ENCODE peak calls at places on chromosomes 11 and 22, in five cellular contexts. V is Right ventricle myocardium superior, B is left ventricle myocardium inferior, E is foreskin fibroblast, C is activated T-cell treated with anti-CD3 and anti-CD28 coated beads for 4 hours. L is an unnamed sample.

GRCh38 chr11:66012946-66013761 is 1.3 kb downstream of the CST6 start:
- DNase-seq in V (no peak), B (no peak), E (no peak), C (no peak), L (no peak)

GRCh38 chr11:74468058-74468457 is 709 bp upstream of the KCNE3 start:
- DNase-seq in V (no peak), B (no peak), E (no peak), C (no peak), L (no peak)

GRCh38 chr11:10982695-10983492 is 125.0 kb upstream of the ZBED5 start:
- DNase-seq in V (no peak), B (no peak), E (peak), C (no peak), L (no peak)

GRCh38 chr11:85590848-85591483 is 36.2 kb downstream of the DLG2 start:
- DNase-seq in V (no peak), B (no peak), E (peak), C (no peak), L (peak)

GRCh38 chr22:41598081-41598480 is 8.4 kb upstream of the PMM1 start:
- DNase-seq in V (peak), B (no peak), E (peak), C (no peak), L (peak)

GRCh38 chr22:19801340-19802000 is 40.9 kb downstream of the TBX1 start:
- DNase-seq in V (peak), B (no peak), E (peak), C (no peak), L (no peak)

GRCh38 chr22:50303848-50304527 is 3.5 kb downstream of the PLXNB2 start:
- DNase-seq in V (peak), B (no peak), E (peak), C (no peak), L (no peak)

GRCh38 chr11:103378931-103379330 is 269.7 kb downstream of the DYNC2H1 start:
- DNase-seq in V (no peak), B (no peak), E (peak), C (no peak), L (no peak)

GRCh38 chr11:16547879-16548278 is 190.6 kb upstream of the C11orf58 start:
- DNase-seq in V (no peak), B (no peak), E (no peak), C (no peak), L (no peak)

GRCh38 chr22:31081963-31082605 is 966 bp downstream of the SMTN start:
- DNase-seq in V (no peak), B (no peak), E (peak), C (no peak), L (peak)

GRCh38 chr11:118224512-118225180 is at the start of gene JAML:
- DNase-seq in V (no peak), B (no peak), E (no peak), C (no peak), L (no peak)

GRCh38 chr11:61691378-61692156 is 11.4 kb downstream of the DAGLA start:
- DNase-seq in V (no peak), B (no peak), E (no peak), C (no peak), L (no peak)

GRCh38 chr11:45961841-45962240 is 39.4 kb downstream of the LARGE2 start:
- DNase-seq in V (no peak), B (no peak), E (no peak), C (no peak), L (no peak)

GRCh38 chr11:117300773-117301172 is 9.6 kb downstream of the BACE1-AS start:
- DNase-seq in V (no peak), B (no peak), E (peak), C (no peak), L (no peak)

GRCh38 chr11:64998141-64998540 is 1.4 kb upstream of the BATF2 start:
- DNase-seq in V (no peak), B (no peak), E (no peak), C (no peak), L (no peak)

GRCh38 chr11:82494988-82495432 is 238.7 kb downstream of the FAM181B start:
- DNase-seq in V (no peak), B (no peak), E (no peak), C (no peak), L (no peak)

GRCh38 chr22:37999640-38000272 is 15.4 kb upstream of the SOX10 start:
- DNase-seq in V (no peak), B (no peak), E (peak), C (no peak), L (no peak)

GRCh38 chr11:14300661-14301304 is 58.2 kb downstream of the RRAS2 start:
- DNase-seq in V (no peak), B (no peak), E (peak), C (peak), L (peak)

GRCh38 chr11:5986885-5987284 is at the start of gene OR52L1:
- DNase-seq in V (no peak), B (no peak), E (no peak), C (no peak), L (no peak)

GRCh38 chr22:17370766-17371181 is 1.5 kb downstream of the CECR2 start:
- DNase-seq in V (no peak), B (no peak), E (no peak), C (no peak), L (no peak)

GRCh38 chr11:76782526-76783293 is 446 bp upstream of the TSKU start:
- DNase-seq in V (peak), B (peak), E (peak), C (no peak), L (peak)

GRCh38 chr11:20451568-20451967 is 64.1 kb downstream of the PRMT3 start:
- DNase-seq in V (no peak), B (no peak), E (peak), C (no peak), L (no peak)

GRCh38 chr22:35376728-35377472 is 4.0 kb upstream of the HMOX1 start:
- DNase-seq in V (peak), B (peak), E (peak), C (no peak), L (peak)

GRCh38 chr22:39313258-39314001 is 6.0 kb downstream of the RPL3 start:
- DNase-seq in V (no peak), B (no peak), E (no peak), C (no peak), L (no peak)

GRCh38 chr11:1708716-1709115 is 11.7 kb downstream of the KRTAP5-6 start:
- DNase-seq in V (no peak), B (no peak), E (no peak), C (no peak), L (no peak)

GRCh38 chr22:45640291-45640940 is 31.2 kb upstream of the ATXN10 start:
- DNase-seq in V (no peak), B (peak), E (no peak), C (no peak), L (no peak)

GRCh38 chr11:10459029-10459970 is 4.2 kb downstream of the AMPD3 start:
- DNase-seq in V (no peak), B (no peak), E (no peak), C (peak), L (no peak)

GRCh38 chr11:1479006-1479677 is 7.4 kb downstream of the MOB2 start:
- DNase-seq in V (peak), B (peak), E (no peak), C (no peak), L (no peak)

GRCh38 chr11:61553373-61554171 is 27.3 kb downstream of the SYT7 start:
- DNase-seq in V (no peak), B (no peak), E (no peak), C (no peak), L (no peak)

GRCh38 chr22:48342016-48342415 is 1485.7 kb downstream of the BRD1 start:
- DNase-seq in V (peak), B (no peak), E (no peak), C (no peak), L (no peak)

GRCh38 chr11:47856186-47856585 is 8.0 kb upstream of the NUP160 start:
- DNase-seq in V (no peak), B (no peak), E (peak), C (no peak), L (peak)